ENCODE peak calls at places on chromosomes 4 and X, in seven cellular contexts. Q is nephron progenitor cell, U is astrocyte of the spinal cord, K is heart right ventricle, N is transverse colon, I is lower leg skin, Y is glutamatergic neuron. D is an unnamed sample.

GRCh38 chr4:98448923-98449322 is 187.7 kb downstream of the RAP1GDS1 start:
- DNase-seq in N (peak; percentile 33), Q (no peak), Y (no peak), I (no peak), U (no peak), K (no peak), D (no peak)

GRCh38 chr4:147487616-147488015 is 6.7 kb downstream of the EDNRA start:
- DNase-seq in I (no peak), Y (no peak), K (no peak), U (no peak), Q (no peak), N (no peak), D (no peak)

GRCh38 chrX:154019633-154020499 is at the start of gene IRAK1:
- DNase-seq in Q (peak; percentile 60), U (peak; percentile 41), K (peak; percentile 29), Y (peak; percentile 41), I (no peak), N (peak; percentile 67), D (peak; percentile 17)

GRCh38 chrX:64151911-64152310 is 53.6 kb downstream of the AMER1 start:
- DNase-seq in Q (no peak), I (no peak), N (no peak), K (no peak), Y (no peak), U (no peak), D (no peak)

GRCh38 chrX:78652971-78653822 is 5.9 kb downstream of the RTL3 start:
- DNase-seq in Q (no peak), K (no peak), N (no peak), Y (no peak), I (no peak), U (peak; percentile 89), D (peak; percentile 85)

GRCh38 chr4:1628892-1629703 is 55.0 kb downstream of the FAM53A start:
- DNase-seq in Y (peak; percentile 92), K (peak; percentile 39), I (peak; percentile 90), U (peak; percentile 17), N (peak; percentile 65), Q (peak; percentile 91), D (peak; percentile 22)

GRCh38 chrX:125096870-125097269 is 222.8 kb upstream of the TEX13C start:
- DNase-seq in K (no peak), N (no peak), U (no peak), Q (no peak), I (no peak), Y (no peak), D (no peak)

GRCh38 chr4:119615068-119615744 is 13.4 kb downstream of the PDE5A start:
- DNase-seq in Y (no peak), U (no peak), N (no peak), K (no peak), I (no peak), Q (no peak), D (no peak)

GRCh38 chr4:83785906-83786305 is 250.0 kb downstream of the GPAT3 start:
- DNase-seq in N (no peak), I (no peak), K (no peak), Q (no peak), U (no peak), Y (no peak), D (no peak)

GRCh38 chr4:3407930-3408792 is 33.6 kb upstream of the HGFAC start:
- DNase-seq in Q (no peak), Y (no peak), N (no peak), I (peak; percentile 72), U (no peak), K (no peak), D (no peak)

GRCh38 chr4:94500696-94501095 is 49.0 kb downstream of the PDLIM5 start:
- DNase-seq in U (no peak), I (no peak), Y (no peak), N (no peak), K (peak; percentile 57), Q (no peak), D (no peak)

GRCh38 chrX:150152546-150152945 is 210.6 kb upstream of the MAMLD1 start:
- DNase-seq in I (no peak), N (no peak), Q (no peak), U (no peak), K (no peak), Y (no peak), D (no peak)

GRCh38 chrX:34956915-34957314 is 14.3 kb downstream of the FAM47B start:
- DNase-seq in N (no peak), K (no peak), U (peak; percentile 40), I (no peak), Y (no peak), Q (no peak), D (peak; percentile 37)

GRCh38 chr4:47945930-47946726 is 31.7 kb upstream of the NFXL1 start:
- DNase-seq in K (no peak), Q (no peak), Y (no peak), N (no peak), I (no peak), U (no peak), D (no peak)

GRCh38 chr4:105145913-105146285 is 777 bp upstream of the TET2 start:
- DNase-seq in Q (no peak), U (peak; percentile 22), N (peak; percentile 21), Y (no peak), I (peak; percentile 87), K (no peak), D (no peak)

GRCh38 chr4:140776551-140776950 is 20.4 kb upstream of the TBC1D9 start:
- DNase-seq in U (no peak), Y (no peak), Q (no peak), N (no peak), K (no peak), I (no peak), D (no peak)

GRCh38 chr4:67014592-67014991 is 530.7 kb downstream of the CENPC start:
- DNase-seq in N (no peak), Y (no peak), Q (no peak), K (no peak), I (no peak), U (no peak), D (no peak)

GRCh38 chr4:3304831-3305609 is 12.2 kb downstream of the RGS12 start:
- DNase-seq in K (peak; percentile 44), Y (no peak), I (peak; percentile 86), U (peak; percentile 36), N (no peak), Q (no peak), D (no peak)

DNA sequence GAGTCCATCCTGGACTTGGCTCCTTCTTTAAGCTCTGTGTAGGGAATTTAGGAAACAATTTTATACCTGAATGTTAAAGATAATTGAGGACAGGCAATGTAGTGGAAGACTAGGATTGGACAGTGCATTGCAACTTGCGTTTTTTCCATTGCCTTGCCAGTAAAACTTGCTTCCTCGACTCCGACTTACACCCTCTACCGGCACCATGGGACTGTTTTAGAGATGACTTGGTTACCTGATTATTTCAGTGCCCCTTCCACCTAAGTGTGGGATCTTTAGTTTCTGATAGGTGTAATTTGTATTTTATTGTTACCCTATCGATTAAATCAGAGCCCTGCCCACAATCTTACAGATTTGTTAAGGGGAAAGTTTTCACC is 1.2 kb downstream of the PRPS1 start:
- DNase-seq in N (no peak), Q (no peak), U (peak; percentile 27), K (no peak), I (no peak), Y (no peak), D (no peak)
- TF ChIP-seq CTCF in N (no peak), Q (no peak), U (peak; percentile 33), K (peak; percentile 30), I (no peak), Y (no peak), D (peak; percentile 30)

GRCh38 chr4:82248903-82249632 is 124.7 kb downstream of the HNRNPD start:
- DNase-seq in Q (no peak), I (no peak), K (no peak), Y (no peak), N (no peak), U (no peak), D (no peak)
- TF ChIP-seq CTCF in Q (no peak), I (no peak), K (no peak), Y (no peak), N (no peak), U (no peak), D (no peak)

GRCh38 chrX:124018031-124018430 is 56.5 kb downstream of the STAG2 start:
- DNase-seq in I (no peak), Q (no peak), N (no peak), U (no peak), Y (no peak), K (no peak), D (no peak)
- TF ChIP-seq CTCF in I (no peak), Q (no peak), N (no peak), U (peak; percentile 18), Y (no peak), K (peak; percentile 32), D (peak; percentile 37)

GRCh38 chr4:177108708-177109107 is 201.0 kb upstream of the NEIL3 start:
- DNase-seq in Q (no peak), N (no peak), U (no peak), I (no peak), Y (no peak), K (no peak), D (peak; percentile 48)
- TF ChIP-seq CTCF in Q (no peak), N (no peak), U (peak; percentile 27), I (no peak), Y (no peak), K (peak; percentile 11), D (peak; percentile 73)

GRCh38 chrX:38305971-38306370 is 21.3 kb downstream of the RPGR start:
- DNase-seq in Y (no peak), K (no peak), Q (no peak), U (peak; percentile 49), I (no peak), N (no peak), D (no peak)

DNA sequence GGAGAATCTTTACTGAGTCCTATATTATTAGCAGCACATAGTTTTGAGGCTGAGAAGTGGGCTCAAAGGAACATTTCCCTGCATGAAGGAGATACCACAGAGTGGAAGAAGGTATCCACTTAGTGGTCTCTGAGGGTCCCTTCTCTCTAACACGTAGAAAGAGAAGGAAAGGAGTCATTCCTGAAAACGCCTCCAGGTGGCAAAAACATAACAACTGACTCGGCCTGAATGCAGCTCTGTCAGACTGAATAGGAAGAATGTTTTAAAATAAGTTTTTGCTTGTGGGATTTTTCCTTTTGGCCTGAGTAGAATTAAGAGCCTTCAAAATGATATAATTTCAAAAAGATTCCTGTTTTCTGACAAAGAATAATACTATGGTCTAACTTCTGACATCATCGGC is 23.3 kb downstream of the RPGR start:
- DNase-seq in N (no peak), K (no peak), Y (no peak), U (peak; percentile 23), I (no peak), Q (no peak), D (peak; percentile 1)
- TF ChIP-seq CTCF in N (no peak), K (peak; percentile 16), Y (no peak), U (peak; percentile 44), I (no peak), Q (peak; percentile 40), D (peak; percentile 55)

GRCh38 chr4:51842554-51843308 is at the start of gene DCUN1D4:
- DNase-seq in K (peak; percentile 100), N (peak; percentile 100), Y (peak; percentile 100), I (peak; percentile 100), Q (peak; percentile 100), U (peak; percentile 100), D (peak; percentile 100)
- TF ChIP-seq CTCF in K (peak; percentile 60), N (peak; percentile 25), Y (peak; percentile 65), I (no peak), Q (no peak), U (peak; percentile 39), D (peak; percentile 73)

GRCh38 chr4:176052744-176053143 is 12.9 kb upstream of the WDR17 start:
- DNase-seq in N (no peak), K (no peak), Q (no peak), Y (no peak), U (no peak), I (no peak), D (no peak)

GRCh38 chr4:176053785-176054184 is 11.9 kb upstream of the WDR17 start:
- DNase-seq in N (no peak), U (no peak), I (no peak), Q (no peak), Y (no peak), K (no peak), D (no peak)

GRCh38 chr4:176054942-176055341 is 10.7 kb upstream of the WDR17 start:
- DNase-seq in U (no peak), Q (no peak), I (no peak), K (no peak), N (no peak), Y (no peak), D (no peak)
- TF ChIP-seq CTCF in U (peak; percentile 8), Q (no peak), I (no peak), K (peak; percentile 28), N (no peak), Y (no peak), D (peak; percentile 61)

D was measured in HFFc6.